ENCODE peak calls at places on chromosomes 6 and 20, in five cellular contexts. C is GM10248, T is choroid plexus epithelial cell, K is iPS-NIHi11, G is NCI-H345. Y is an unnamed sample.

GRCh38 chr6:144316866-144317204 is 31.7 kb downstream of the UTRN start:
- DNase-seq in C (no peak), G (no peak), K (no peak), T (no peak), Y (no peak)

GRCh38 chr20:58511364-58511763 is 3.8 kb downstream of the APCDD1L start:
- DNase-seq in G (no peak), K (no peak), T (peak), C (no peak), Y (no peak)

GRCh38 chr6:7615611-7616383 is 25.8 kb downstream of the SNRNP48 start:
- DNase-seq in T (peak), C (peak), G (peak), K (peak), Y (no peak)

GRCh38 chr6:24009319-24009718 is 116.7 kb upstream of the NRSN1 start:
- DNase-seq in G (peak), T (no peak), K (no peak), C (no peak), Y (no peak)

GRCh38 chr20:52490715-52491430 is 299.3 kb upstream of the ZFP64 start:
- DNase-seq in C (no peak), K (no peak), G (no peak), T (peak), Y (no peak)

GRCh38 chr6:74259931-74260330 is 563.9 kb downstream of the CD109 start:
- DNase-seq in C (no peak), G (no peak), T (peak), K (no peak), Y (no peak)

GRCh38 chr20:28562510-28562898 is 2695.0 kb upstream of the DEFB115 start:
- DNase-seq in T (peak), G (no peak), K (no peak), C (no peak), Y (no peak)

GRCh38 chr6:43334466-43335095 is 26.0 kb upstream of the CRIP3 start:
- DNase-seq in T (peak), C (no peak), G (no peak), K (peak), Y (no peak)

GRCh38 chr6:35081426-35081851 is 59.7 kb downstream of the TCP11 start:
- DNase-seq in T (peak), C (no peak), K (peak), G (no peak), Y (peak)

GRCh38 chr20:14525439-14525838 is 188.0 kb upstream of the FLRT3 start:
- DNase-seq in G (no peak), K (no peak), T (no peak), C (no peak), Y (no peak)

GRCh38 chr6:147421903-147422302 is 86.6 kb upstream of the SAMD5 start:
- DNase-seq in T (no peak), G (no peak), K (no peak), C (no peak), Y (no peak)

GRCh38 chr20:46222521-46223007 is 85.7 kb downstream of the CDH22 start:
- DNase-seq in K (no peak), G (peak), T (peak), C (no peak), Y (no peak)

GRCh38 chr6:27237089-27237723 is 10.3 kb upstream of the PRSS16 start:
- DNase-seq in K (peak), T (peak), C (no peak), G (no peak), Y (no peak)

GRCh38 chr20:38604873-38605303 is 3.3 kb downstream of the ARHGAP40 start:
- DNase-seq in C (no peak), K (peak), G (no peak), T (peak), Y (no peak)

GRCh38 chr6:21064716-21065340 is 528.7 kb upstream of the SOX4 start:
- DNase-seq in G (no peak), K (no peak), C (no peak), T (peak), Y (no peak)

GRCh38 chr6:167469655-167470054 is 144.8 kb downstream of the TTLL2 start:
- DNase-seq in C (no peak), T (no peak), K (no peak), G (peak), Y (no peak)

GRCh38 chr20:24765316-24766142 is 183.5 kb upstream of the CST7 start:
- DNase-seq in K (no peak), T (no peak), G (no peak), C (no peak), Y (peak)

GRCh38 chr20:25389858-25390537 is 637 bp downstream of the ABHD12 start:
- DNase-seq in C (peak), T (no peak), G (peak), K (peak), Y (peak)

GRCh38 chr6:41371992-41372525 is 36.7 kb downstream of the NCR2 start:
- DNase-seq in T (peak), K (peak), C (no peak), G (no peak), Y (no peak)

GRCh38 chr20:43824699-43825402 is 89.8 kb upstream of the TOX2 start:
- DNase-seq in K (peak), T (peak), G (peak), C (no peak), Y (no peak)

GRCh38 chr6:24959333-24959732 is 23.6 kb upstream of the RIPOR2 start:
- DNase-seq in C (no peak), T (no peak), G (no peak), K (no peak), Y (no peak)

GRCh38 chr6:101477436-101477835 is 83.9 kb downstream of the GRIK2 start:
- DNase-seq in G (no peak), T (no peak), C (no peak), K (no peak), Y (no peak)

GRCh38 chr6:40344566-40345185 is 242.5 kb downstream of the LRFN2 start:
- DNase-seq in G (no peak), T (no peak), C (no peak), K (no peak), Y (peak)

GRCh38 chr6:56683882-56684281 is 41.2 kb upstream of the DST start:
- DNase-seq in K (no peak), G (peak), C (no peak), T (peak), Y (peak)

GRCh38 chr20:50152394-50153152 is 950 bp downstream of the PEDS1 start:
- DNase-seq in K (no peak), T (no peak), C (no peak), G (no peak), Y (no peak)

GRCh38 chr20:37524221-37524700 is 3.2 kb downstream of the NNAT start:
- DNase-seq in T (no peak), C (no peak), G (peak), K (no peak), Y (peak)

GRCh38 chr20:35607003-35607735 is 8.5 kb upstream of the SPAG4 start:
- DNase-seq in K (no peak), T (no peak), C (no peak), G (no peak), Y (no peak)

GRCh38 chr20:6944292-6944691 is 176.8 kb downstream of the BMP2 start:
- DNase-seq in C (no peak), G (no peak), K (no peak), T (no peak), Y (no peak)

GRCh38 chr20:63736893-63737689 is 627 bp downstream of the LIME1 start:
- DNase-seq in G (no peak), C (peak), T (no peak), K (peak), Y (peak)

GRCh38 chr6:40960784-40961430 is 78.1 kb downstream of the UNC5CL start:
- DNase-seq in G (no peak), T (no peak), K (no peak), C (no peak), Y (no peak)

Y was measured in coronary artery.